ENCODE peak calls at places on chromosome 11, in five cellular contexts. X, R, K, N and T are unnamed samples.

GRCh38 chr11:28529046-28529445 is 420.9 kb downstream of the METTL15 start:
- DNase-seq in X (no peak), R (no peak), K (no peak), N (no peak), T (no peak)

GRCh38 chr11:2942872-2943710 is 13.9 kb upstream of the PHLDA2 start:
- DNase-seq in X (no peak), R (peak; percentile 33), K (no peak), N (no peak), T (no peak)

GRCh38 chr11:118304227-118304808 is at the start of gene CD3E:
- DNase-seq in X (no peak), R (no peak), K (no peak), N (no peak), T (no peak)

GRCh38 chr11:132008872-132009271 is 638.5 kb downstream of the NTM start:
- DNase-seq in X (no peak), R (no peak), K (no peak), N (no peak), T (no peak)

GRCh38 chr11:69075421-69076128 is 26.8 kb downstream of the TPCN2 start:
- DNase-seq in X (no peak), R (no peak), K (no peak), N (no peak), T (no peak)

GRCh38 chr11:120186799-120187591 is 23.8 kb upstream of the OAF start:
- DNase-seq in X (no peak), R (peak; percentile 64), K (no peak), N (peak; percentile 50), T (no peak)

GRCh38 chr11:77154381-77155081 is 26.5 kb downstream of the MYO7A start:
- DNase-seq in X (no peak), R (no peak), K (no peak), N (no peak), T (peak; percentile 78)

GRCh38 chr11:129992161-129992944 is 10.3 kb downstream of the PRDM10 start:
- DNase-seq in X (peak; percentile 20), R (peak; percentile 67), K (no peak), N (peak; percentile 82), T (peak; percentile 85)

GRCh38 chr11:22713336-22713735 is 46.9 kb downstream of the GAS2 start:
- DNase-seq in X (no peak), R (no peak), K (no peak), N (no peak), T (no peak)

GRCh38 chr11:623349-623869 is 1.3 kb downstream of the CDHR5 start:
- DNase-seq in X (no peak), R (no peak), K (no peak), N (no peak), T (no peak)

GRCh38 chr11:6943131-6943530 is 16.9 kb downstream of the ZNF215 start:
- DNase-seq in X (no peak), R (no peak), K (no peak), N (no peak), T (no peak)

GRCh38 chr11:3840870-3841425 is at the start of gene RHOG:
- DNase-seq in X (peak; percentile 87), R (peak; percentile 97), K (no peak), N (peak; percentile 35), T (peak; percentile 86)

GRCh38 chr11:130315354-130315970 is 745 bp upstream of the ZBTB44 start:
- DNase-seq in X (no peak), R (peak; percentile 44), K (no peak), N (no peak), T (peak; percentile 26)

GRCh38 chr11:47215366-47215925 is 672 bp downstream of the DDB2 start:
- DNase-seq in X (no peak), R (no peak), K (no peak), N (peak; percentile 48), T (no peak)

GRCh38 chr11:93843906-93844305 is 6.5 kb downstream of the VSTM5 start:
- DNase-seq in X (no peak), R (no peak), K (no peak), N (no peak), T (no peak)

GRCh38 chr11:37282367-37282766 is 684.3 kb upstream of the RAG2 start:
- DNase-seq in X (no peak), R (no peak), K (no peak), N (no peak), T (no peak)

GRCh38 chr11:61091373-61092279 is 10.7 kb upstream of the CD5 start:
- DNase-seq in X (no peak), R (no peak), K (no peak), N (no peak), T (no peak)

GRCh38 chr11:19722702-19723101 is 10.1 kb downstream of the NAV2 start:
- DNase-seq in X (no peak), R (no peak), K (no peak), N (no peak), T (no peak)

GRCh38 chr11:100354736-100355135 is 332.4 kb upstream of the ARHGAP42 start:
- DNase-seq in X (no peak), R (no peak), K (no peak), N (no peak), T (no peak)

GRCh38 chr11:95715777-95716241 is 73.8 kb downstream of the FAM76B start:
- DNase-seq in X (no peak), R (no peak), K (no peak), N (peak; percentile 3), T (peak; percentile 13)

GRCh38 chr11:129315781-129316579 is 59.7 kb upstream of the BARX2 start:
- DNase-seq in X (no peak), R (no peak), K (no peak), N (peak; percentile 45), T (no peak)

GRCh38 chr11:44630511-44631210 is 65.2 kb downstream of the CD82 start:
- DNase-seq in X (no peak), R (no peak), K (no peak), N (no peak), T (no peak)

GRCh38 chr11:78419327-78419726 is 1.7 kb upstream of the GAB2 start:
- DNase-seq in X (peak; percentile 71), R (no peak), K (no peak), N (no peak), T (peak; percentile 37)

GRCh38 chr11:67374571-67375276 is 1.3 kb upstream of the CLCF1 start:
- DNase-seq in X (peak; percentile 92), R (no peak), K (no peak), N (no peak), T (no peak)

GRCh38 chr11:99406345-99406744 is 385.6 kb downstream of the CNTN5 start:
- DNase-seq in X (no peak), R (no peak), K (no peak), N (no peak), T (no peak)

GRCh38 chr11:90407350-90407749 is 184.5 kb upstream of the CHORDC1 start:
- DNase-seq in X (no peak), R (no peak), K (no peak), N (no peak), T (no peak)

DNA sequence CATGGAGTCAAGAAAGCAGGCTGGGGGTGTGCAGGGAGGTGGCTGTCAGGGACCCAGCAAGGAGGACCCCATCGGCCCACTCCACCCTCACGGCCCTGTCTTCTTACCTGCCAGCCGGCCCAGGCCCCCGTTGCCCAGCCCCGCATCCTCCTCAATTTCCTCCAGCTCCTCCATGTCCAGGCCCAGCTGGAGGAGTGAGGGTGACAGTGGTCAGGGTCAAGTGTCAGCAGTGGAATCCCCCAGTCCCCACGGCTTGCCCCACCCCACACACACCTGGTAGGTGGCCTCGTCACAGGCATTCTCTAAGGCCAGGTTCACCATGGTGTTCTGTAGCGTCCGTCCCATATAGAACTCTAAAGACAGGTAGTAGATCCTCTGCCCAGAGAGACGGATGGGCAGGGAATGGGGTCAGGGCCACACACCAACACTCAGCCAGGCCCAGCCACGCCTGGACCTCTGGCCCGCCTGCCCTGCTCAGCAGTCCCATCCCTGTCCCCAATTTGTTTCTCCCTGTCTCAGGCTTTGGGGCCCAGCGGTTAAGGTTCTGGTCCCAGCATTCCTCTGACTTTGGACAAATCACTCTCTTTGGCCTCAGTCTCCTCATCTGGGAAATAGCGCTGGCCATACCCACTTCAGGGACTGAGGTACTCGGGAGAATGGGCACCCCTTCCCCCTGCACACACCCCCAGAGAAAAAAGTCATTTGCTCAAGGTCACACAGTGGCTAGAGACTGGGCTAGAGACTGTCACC is 1.3 kb downstream of the PYGM start:
- DNase-seq in X (no peak), R (peak; percentile 30), K (no peak), N (no peak), T (no peak)
- TF ChIP-seq REST in X (no peak), R (no peak), K (no peak), N (no peak), T (no peak)

GRCh38 chr11:82012276-82012675 is 721.4 kb downstream of the FAM181B start:
- DNase-seq in X (no peak), R (no peak), K (no peak), N (no peak), T (no peak)
- TF ChIP-seq REST in X (no peak), R (no peak), K (no peak), N (no peak), T (no peak)

GRCh38 chr11:12944889-12945288 is 64.2 kb upstream of the RASSF10 start:
- DNase-seq in X (no peak), R (no peak), K (no peak), N (no peak), T (no peak)

GRCh38 chr11:12941671-12942070 is 67.4 kb upstream of the RASSF10 start:
- DNase-seq in X (no peak), R (no peak), K (no peak), N (no peak), T (no peak)

GRCh38 chr11:12943276-12943675 is 65.8 kb upstream of the RASSF10 start:
- DNase-seq in X (no peak), R (no peak), K (no peak), N (no peak), T (no peak)

GRCh38 chr11:12938590-12939247 is 70.4 kb upstream of the RASSF10 start:
- DNase-seq in X (no peak), R (no peak), K (no peak), N (no peak), T (no peak)

DNA sequence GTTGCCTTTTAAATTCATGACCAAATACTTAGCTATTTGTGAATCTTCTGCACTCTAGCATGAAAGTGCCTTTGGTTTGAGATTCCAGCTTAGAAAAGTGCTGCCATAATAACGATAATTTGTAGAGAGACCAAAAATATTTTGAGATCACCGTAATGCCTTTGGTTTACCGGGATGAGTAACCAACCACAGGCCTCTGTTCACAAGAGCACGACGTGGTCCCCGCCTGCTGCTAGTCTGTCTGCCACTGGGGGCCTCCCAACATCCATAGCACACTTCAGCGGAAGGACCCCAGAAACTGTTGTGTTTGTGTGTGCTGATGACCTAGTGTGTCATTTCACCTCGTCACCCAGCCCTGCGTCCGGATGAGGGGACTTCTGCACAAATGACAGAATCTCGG is 67.0 kb upstream of the RASSF10 start:
- DNase-seq in X (no peak), R (no peak), K (no peak), N (no peak), T (no peak)
- TF ChIP-seq REST in X (no peak), R (no peak), K (no peak), N (no peak), T (no peak)

DNA sequence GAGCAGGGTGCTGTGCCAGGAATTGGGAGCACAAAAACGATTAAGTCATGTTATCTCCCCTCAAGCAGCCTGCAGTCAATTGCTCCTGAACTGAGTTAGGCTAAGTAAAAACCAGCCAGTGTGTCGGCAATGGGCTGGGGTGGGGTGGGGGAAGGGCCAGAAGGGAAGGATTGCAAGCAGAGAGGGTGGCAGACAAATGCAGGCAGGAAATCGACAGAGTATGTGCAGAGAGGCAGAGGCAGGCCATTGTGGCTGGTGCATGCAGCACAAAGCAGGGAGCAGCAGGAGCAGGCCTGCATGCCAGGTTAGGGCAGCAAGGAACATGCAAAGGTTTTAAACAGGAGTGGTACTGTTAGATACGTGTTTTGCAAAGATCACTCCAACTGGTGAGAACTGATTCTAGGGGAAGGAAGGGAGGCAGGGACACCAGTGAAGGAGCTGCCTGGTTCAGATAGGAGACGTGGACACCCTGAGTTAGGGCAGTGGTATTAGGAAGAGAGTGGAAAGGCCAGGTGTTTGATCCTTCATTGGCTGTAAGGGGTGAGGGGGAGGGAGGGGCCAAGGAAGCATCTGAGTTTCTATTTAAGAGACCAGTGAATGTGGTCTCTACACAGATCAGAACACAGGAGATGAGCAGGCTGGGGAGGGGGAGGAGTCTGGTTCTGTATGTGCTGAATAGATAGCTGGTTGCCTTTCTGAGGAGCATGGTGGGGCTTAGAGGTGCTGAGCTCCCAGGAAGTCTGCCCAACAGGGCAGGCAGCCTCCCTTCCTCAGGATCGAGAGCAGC is 70.8 kb upstream of the PHOX2A start:
- DNase-seq in X (no peak), R (no peak), K (no peak), N (no peak), T (no peak)
- TF ChIP-seq REST in X (no peak), R (no peak), K (no peak), N (no peak), T (no peak)